ENCODE peak calls at places on chromosomes 13 and 19, in six cellular contexts. E is GM23248, Q is GM23338, L is hepatocyte, N is PC-3, A is neural progenitor cell. Y is an unnamed sample.

GRCh38 chr19:41412953-41413352 is 14.2 kb downstream of the B3GNT8 start:
- DNase-seq in E (no peak), Q (no peak), L (no peak), N (no peak), A (no peak), Y (no peak)

GRCh38 chr19:55249841-55250240 is 9.0 kb downstream of the PPP6R1 start:
- DNase-seq in E (no peak), Q (no peak), L (no peak), N (no peak), A (no peak), Y (no peak)

GRCh38 chr19:14333101-14333871 is 48.0 kb upstream of the ADGRE5 start:
- DNase-seq in E (peak), Q (peak), L (peak), N (peak), A (peak), Y (no peak)

GRCh38 chr19:41367848-41368301 is 3.9 kb upstream of the B9D2 start:
- DNase-seq in E (peak), Q (no peak), L (peak), N (peak), A (no peak), Y (no peak)

GRCh38 chr19:55488986-55489710 is 912 bp downstream of the SSC5D start:
- DNase-seq in E (no peak), Q (no peak), L (no peak), N (no peak), A (no peak), Y (no peak)

GRCh38 chr13:75961911-75962310 is 325.8 kb downstream of the LMO7 start:
- DNase-seq in E (no peak), Q (no peak), L (no peak), N (no peak), A (no peak), Y (no peak)

GRCh38 chr19:45154064-45154827 is 6.5 kb downstream of the NKPD1 start:
- DNase-seq in E (peak), Q (no peak), L (peak), N (peak), A (no peak), Y (no peak)

GRCh38 chr19:277581-278165 is 13.5 kb downstream of the PLPP2 start:
- DNase-seq in E (peak), Q (peak), L (peak), N (no peak), A (peak), Y (no peak)

GRCh38 chr13:50268500-50268899 is 253.3 kb downstream of the KCNRG start:
- DNase-seq in E (peak), Q (no peak), L (no peak), N (no peak), A (no peak), Y (no peak)

GRCh38 chr13:41837668-41838067 is 123.2 kb downstream of the VWA8 start:
- DNase-seq in E (no peak), Q (no peak), L (no peak), N (no peak), A (no peak), Y (no peak)

GRCh38 chr13:94966380-94966779 is 254.0 kb upstream of the SOX21 start:
- DNase-seq in E (no peak), Q (no peak), L (no peak), N (no peak), A (peak), Y (no peak)

GRCh38 chr19:5976768-5977167 is 1.2 kb downstream of the RANBP3 start:
- DNase-seq in E (no peak), Q (no peak), L (no peak), N (no peak), A (no peak), Y (no peak)

GRCh38 chr19:5975388-5975728 is 2.6 kb downstream of the RANBP3 start:
- DNase-seq in E (no peak), Q (no peak), L (no peak), N (no peak), A (no peak), Y (no peak)

GRCh38 chr19:5978606-5979552 is 939 bp upstream of the RANBP3 start:
- DNase-seq in E (no peak), Q (no peak), L (no peak), N (no peak), A (no peak), Y (peak)

GRCh38 chr19:5977785-5978605 is at the start of gene RANBP3:
- DNase-seq in E (peak), Q (peak), L (peak), N (peak), A (peak), Y (peak)

DNA sequence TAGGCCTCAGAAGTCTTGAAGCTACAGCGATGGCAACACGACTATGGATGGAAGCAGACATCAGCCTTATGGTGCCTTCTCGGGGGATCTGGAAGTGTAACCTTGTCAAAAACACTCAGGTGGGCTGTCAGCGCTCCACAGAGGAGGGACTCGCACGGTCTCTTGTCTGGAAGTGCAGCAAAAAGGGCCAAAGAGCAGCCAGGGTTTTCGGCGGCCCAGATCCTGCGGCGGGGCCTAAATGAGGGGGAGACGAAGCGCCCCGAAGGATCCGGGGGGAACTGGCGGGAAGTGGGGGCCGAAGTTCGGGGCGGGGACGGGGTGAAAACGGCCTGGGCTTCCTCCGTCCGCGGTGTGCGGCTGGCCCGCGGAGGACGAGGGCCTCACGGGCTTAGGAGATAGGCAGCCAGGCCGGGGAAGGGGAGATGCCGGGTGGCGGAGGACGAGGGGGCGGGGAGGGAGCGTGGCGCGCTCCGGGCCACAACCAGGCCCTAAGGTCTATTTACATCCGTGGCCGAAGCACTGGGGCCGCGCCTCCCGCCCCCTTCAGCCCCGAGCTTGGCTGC is 637 bp downstream of the RANBP3 start:
- DNase-seq in E (peak), Q (no peak), L (no peak), N (no peak), A (no peak), Y (peak)
- TF ChIP-seq EZH2phosphoT487 in E (no peak), Q (no peak), L (no peak), N (no peak), A (no peak), Y (no peak)

DNA sequence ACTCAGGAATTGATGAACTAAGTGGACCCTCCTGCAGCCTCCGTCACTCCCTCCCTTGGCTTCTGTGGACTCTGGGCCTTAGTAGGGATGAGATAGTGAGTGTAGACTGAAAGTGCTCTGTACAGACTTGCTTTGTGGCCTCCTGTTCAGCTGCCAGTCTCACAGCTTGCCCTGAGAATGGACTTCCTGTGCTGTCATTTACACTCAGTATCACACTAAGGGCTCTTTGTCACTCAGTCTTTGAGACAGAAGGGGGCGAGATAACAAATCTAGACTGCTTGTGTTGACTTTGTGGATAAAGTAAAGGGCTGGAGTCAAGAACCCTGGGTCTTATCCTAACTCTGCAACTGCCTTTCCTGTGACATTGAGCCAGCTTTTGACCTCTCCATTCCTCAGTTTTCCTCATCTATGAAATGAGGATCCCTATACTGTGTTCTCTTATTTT is 21.0 kb upstream of the SPRY2 start:
- DNase-seq in E (no peak), Q (peak), L (peak), N (peak), A (peak), Y (peak)
- TF ChIP-seq EZH2phosphoT487 in E (no peak), Q (no peak), L (no peak), N (no peak), A (peak), Y (no peak)

GRCh38 chr19:2049741-2050348 is 1.2 kb downstream of the MKNK2 start:
- DNase-seq in E (peak), Q (peak), L (peak), N (peak), A (peak), Y (peak)
- TF ChIP-seq EZH2phosphoT487 in E (no peak), Q (no peak), L (no peak), N (no peak), A (no peak), Y (no peak)

GRCh38 chr13:40171566-40171965 is 494.9 kb downstream of the FOXO1 start:
- DNase-seq in E (no peak), Q (no peak), L (no peak), N (no peak), A (no peak), Y (no peak)

GRCh38 chr13:40172149-40172591 is 494.3 kb downstream of the FOXO1 start:
- DNase-seq in E (no peak), Q (peak), L (no peak), N (no peak), A (no peak), Y (no peak)

GRCh38 chr13:40175639-40176038 is 490.8 kb downstream of the FOXO1 start:
- DNase-seq in E (peak), Q (no peak), L (no peak), N (no peak), A (no peak), Y (no peak)

GRCh38 chr13:40170982-40171381 is 495.5 kb downstream of the FOXO1 start:
- DNase-seq in E (peak), Q (no peak), L (no peak), N (peak), A (no peak), Y (no peak)

GRCh38 chr13:40172878-40173277 is 493.6 kb downstream of the FOXO1 start:
- DNase-seq in E (no peak), Q (no peak), L (no peak), N (no peak), A (no peak), Y (no peak)
- TF ChIP-seq EZH2phosphoT487 in E (no peak), Q (no peak), L (no peak), N (no peak), A (no peak), Y (no peak)

Y was measured in OCI-LY7.